ENCODE peak calls at places on chromosomes 11 and 22, in four cellular contexts. W is K562, S is IMR-90, M is GM12878. Z is an unnamed sample.

GRCh38 chr22:20748082-20748481 is 25.8 kb upstream of the SERPIND1 start:
- DNase-seq in S (no peak), M (no peak), W (no peak), Z (no peak)

GRCh38 chr11:97739892-97740782 is 1280.6 kb upstream of the CNTN5 start:
- DNase-seq in W (no peak), S (peak; percentile 59), M (no peak), Z (no peak)

GRCh38 chr22:29798318-29798717 is 31.1 kb downstream of the UQCR10 start:
- DNase-seq in W (no peak), M (peak; percentile 46), S (no peak), Z (no peak)

GRCh38 chr22:50520826-50521453 is 4.5 kb downstream of the SCO2 start:
- DNase-seq in W (no peak), S (no peak), M (no peak), Z (no peak)

GRCh38 chr11:120929664-120930154 is 94.2 kb upstream of the TBCEL start:
- DNase-seq in S (peak; percentile 26), W (peak; percentile 83), M (no peak), Z (peak; percentile 53)

GRCh38 chr11:86676533-86677154 is 4.2 kb upstream of the ME3 start:
- DNase-seq in S (no peak), M (no peak), W (peak; percentile 59), Z (peak; percentile 65)

GRCh38 chr22:50729391-50730012 is 8.5 kb upstream of the ACR start:
- DNase-seq in M (no peak), W (no peak), S (no peak), Z (no peak)

GRCh38 chr11:135027461-135027860 is 615.4 kb upstream of the B3GAT1 start:
- DNase-seq in S (peak; percentile 31), M (no peak), W (peak; percentile 16), Z (no peak)

GRCh38 chr11:131666617-131667016 is 296.2 kb downstream of the NTM start:
- DNase-seq in S (peak; percentile 70), W (no peak), M (no peak), Z (no peak)

GRCh38 chr11:125300791-125301218 is 136.3 kb downstream of the PKNOX2 start:
- DNase-seq in W (no peak), M (no peak), S (peak; percentile 79), Z (peak; percentile 32)

GRCh38 chr22:17198188-17199130 is 20.8 kb downstream of the ADA2 start:
- DNase-seq in M (no peak), W (peak; percentile 58), S (no peak), Z (no peak)

GRCh38 chr11:73525611-73526010 is 72.3 kb downstream of the FAM168A start:
- DNase-seq in W (no peak), M (no peak), S (no peak), Z (no peak)

GRCh38 chr11:4125141-4125540 is 30.5 kb downstream of the RRM1 start:
- DNase-seq in S (peak; percentile 10), W (no peak), M (no peak), Z (no peak)

GRCh38 chr22:46239261-46240048 is 10.6 kb downstream of the CDPF1 start:
- DNase-seq in M (no peak), S (no peak), W (peak; percentile 23), Z (no peak)

GRCh38 chr11:72594493-72595291 is 79.5 kb downstream of the PDE2A start:
- DNase-seq in S (no peak), M (no peak), W (no peak), Z (no peak)

GRCh38 chr11:108994887-108995286 is 330.0 kb downstream of the DDX10 start:
- DNase-seq in M (no peak), W (no peak), S (no peak), Z (no peak)

GRCh38 chr11:116534270-116534975 is 238.4 kb downstream of the BUD13 start:
- DNase-seq in M (no peak), W (no peak), S (no peak), Z (no peak)

GRCh38 chr22:29689872-29690213 is 30.0 kb upstream of the CABP7 start:
- DNase-seq in S (peak; percentile 55), W (no peak), M (no peak), Z (no peak)

GRCh38 chr11:117535870-117536411 is 208.3 kb downstream of the CEP164 start:
- DNase-seq in W (no peak), M (no peak), S (no peak), Z (no peak)

GRCh38 chr11:45984192-45984591 is 61.7 kb downstream of the LARGE2 start:
- DNase-seq in S (no peak), M (no peak), W (no peak), Z (no peak)

GRCh38 chr22:38706885-38707180 is 1.1 kb downstream of the GTPBP1 start:
- DNase-seq in S (no peak), M (no peak), W (no peak), Z (no peak)

GRCh38 chr11:111355956-111356659 is 23.0 kb downstream of the POU2AF1 start:
- DNase-seq in S (no peak), W (no peak), M (no peak), Z (no peak)

GRCh38 chr11:60625262-60625661 is 74.2 kb upstream of the MS4A8 start:
- DNase-seq in W (no peak), S (peak; percentile 23), M (no peak), Z (no peak)

GRCh38 chr11:71207563-71207962 is 44.8 kb downstream of the SHANK2 start:
- DNase-seq in W (no peak), S (no peak), M (no peak), Z (no peak)

GRCh38 chr11:111665779-111666178 is 63.5 kb downstream of the SIK2 start:
- DNase-seq in W (peak; percentile 12), S (peak; percentile 71), M (no peak), Z (no peak)

GRCh38 chr11:22785251-22785650 is 44.4 kb downstream of the SVIP start:
- DNase-seq in W (no peak), S (peak; percentile 57), M (no peak), Z (no peak)

GRCh38 chr11:100546714-100547113 is 140.4 kb upstream of the ARHGAP42 start:
- DNase-seq in W (no peak), M (no peak), S (peak; percentile 28), Z (peak; percentile 20)

GRCh38 chr11:98300777-98301176 is 720.0 kb upstream of the CNTN5 start:
- DNase-seq in S (no peak), W (no peak), M (no peak), Z (no peak)

GRCh38 chr22:42581762-42582716 is 28.3 kb downstream of the SERHL2 start:
- DNase-seq in W (peak; percentile 70), M (peak; percentile 12), S (peak; percentile 59), Z (peak; percentile 64)

GRCh38 chr11:67354314-67355022 is 1.1 kb upstream of the POLD4 start:
- DNase-seq in W (peak; percentile 89), S (peak; percentile 98), M (no peak), Z (peak; percentile 98)

GRCh38 chr11:19670030-19670761 is 42.4 kb upstream of the NAV2 start:
- DNase-seq in M (no peak), W (no peak), S (peak; percentile 28), Z (peak; percentile 46)

GRCh38 chr11:123122341-123122740 is 60.4 kb upstream of the HSPA8 start:
- DNase-seq in W (no peak), S (peak; percentile 78), M (no peak), Z (no peak)

GRCh38 chr22:29581799-29582198 is 886 bp upstream of the NIPSNAP1 start:
- DNase-seq in W (no peak), M (no peak), S (no peak), Z (no peak)

GRCh38 chr11:75264971-75265370 is 24.4 kb downstream of the TPBGL start:
- DNase-seq in W (no peak), M (no peak), S (no peak), Z (no peak)

GRCh38 chr11:57477507-57478189 is 17.3 kb downstream of the RTN4RL2 start:
- DNase-seq in S (no peak), M (no peak), W (no peak), Z (no peak)

GRCh38 chr11:1887451-1888346 is 4.0 kb downstream of the PRR33 start:
- DNase-seq in M (no peak), S (no peak), W (no peak), Z (no peak)

GRCh38 chr11:1888347-1888753 is 3.3 kb downstream of the PRR33 start:
- DNase-seq in W (no peak), M (no peak), S (no peak), Z (no peak)

GRCh38 chr11:1889527-1889930 is 2.2 kb downstream of the PRR33 start:
- DNase-seq in S (no peak), M (no peak), W (no peak), Z (no peak)

GRCh38 chr11:1889941-1890855 is 1.5 kb downstream of the PRR33 start:
- DNase-seq in S (no peak), M (no peak), W (no peak), Z (no peak)

DNA sequence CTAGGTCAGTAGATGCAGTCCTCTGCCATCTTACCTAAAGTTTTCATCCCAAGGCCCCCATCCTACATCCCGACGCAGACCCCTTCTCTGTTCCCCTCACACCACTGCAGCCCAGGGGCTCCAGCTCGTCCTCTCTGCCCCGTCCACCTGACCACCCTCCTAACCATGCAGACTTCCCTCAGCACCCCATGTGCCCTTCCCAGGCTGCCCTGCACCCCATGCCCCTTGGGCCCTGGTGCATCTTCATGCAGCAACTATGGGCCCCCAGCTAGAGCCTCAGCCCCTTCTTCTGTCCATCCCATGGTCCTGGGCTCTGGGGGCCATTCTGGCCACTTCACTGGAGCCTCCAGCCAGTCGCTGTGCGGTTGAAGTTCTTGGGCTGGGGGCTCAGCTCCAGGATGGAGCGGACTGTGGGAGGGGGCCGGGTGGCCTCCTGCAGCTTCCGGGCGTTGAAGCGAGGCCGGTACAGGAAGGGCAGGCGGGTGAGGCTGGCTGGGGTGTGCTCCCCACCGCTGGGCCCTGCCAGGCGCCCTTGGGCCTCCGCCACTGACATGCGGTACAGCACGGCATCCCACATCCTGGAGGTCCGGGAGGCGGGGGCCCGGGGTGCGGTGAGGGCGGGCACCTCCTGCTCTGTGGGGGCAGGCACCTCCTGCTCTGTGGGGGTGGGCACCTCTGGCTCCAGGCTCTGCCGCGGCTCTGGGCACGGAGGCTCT is 2.7 kb downstream of the PRR33 start:
- DNase-seq in W (no peak), M (no peak), S (no peak), Z (no peak)
- TF ChIP-seq USF2 in W (no peak), M (no peak), S (no peak), Z (no peak)

GRCh38 chr11:44760917-44761545 is 34.3 kb downstream of the TSPAN18 start:
- DNase-seq in M (no peak), W (peak; percentile 74), S (peak; percentile 96), Z (peak; percentile 70)
- TF ChIP-seq RCOR1 in M (no peak), W (peak; percentile 93), S (no peak), Z (no peak)

GRCh38 chr11:78231962-78232459 is 43.3 kb downstream of the USP35 start:
- DNase-seq in W (no peak), M (no peak), S (peak; percentile 83), Z (no peak)
- TF ChIP-seq ELK1 in W (no peak), M (no peak), S (no peak), Z (no peak)

DNA sequence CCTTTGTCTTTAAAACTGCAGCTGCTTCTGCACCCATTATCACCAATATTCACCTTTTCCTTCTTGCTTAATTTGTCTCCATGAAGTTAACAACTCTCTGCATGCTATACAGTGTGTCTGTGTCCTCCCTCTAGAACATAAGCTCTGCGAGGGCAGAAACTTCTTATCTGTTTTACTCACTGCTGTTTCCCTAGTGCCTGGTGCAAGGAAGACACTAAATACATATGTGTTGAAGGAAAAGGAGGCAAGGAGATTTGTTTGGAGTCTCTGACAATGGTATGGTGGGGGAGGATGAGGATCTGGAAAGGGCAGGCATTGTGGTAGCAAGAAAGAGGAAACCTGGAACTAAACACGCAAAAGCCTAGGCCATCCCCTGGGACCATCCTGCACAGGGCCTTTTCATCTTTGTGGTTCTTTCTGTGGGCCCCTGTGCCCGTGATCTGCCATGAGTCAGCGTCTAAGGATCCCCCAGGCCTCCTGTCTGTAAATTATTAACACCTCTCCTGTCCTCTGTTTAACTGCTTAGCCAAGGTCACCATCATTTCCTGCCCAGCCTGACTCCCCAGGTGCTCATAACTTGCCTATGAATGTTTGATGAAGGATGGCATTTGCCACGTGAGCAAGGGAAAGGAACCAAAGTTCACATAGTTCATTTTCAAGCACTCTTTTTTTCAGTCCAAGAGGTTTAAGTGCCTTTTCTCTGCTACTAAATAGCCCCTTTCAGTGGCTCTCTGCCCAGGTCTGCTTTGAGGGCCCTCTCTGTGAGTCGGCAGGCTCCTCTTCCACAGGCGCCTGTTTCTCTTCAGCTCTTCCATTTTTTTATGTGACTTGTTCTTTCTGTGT is 131.1 kb downstream of the RASSF10 start:
- DNase-seq in W (no peak), S (peak; percentile 26), M (peak; percentile 57), Z (peak; percentile 96)
- TF ChIP-seq USF2 in W (no peak), S (no peak), M (no peak), Z (peak; percentile 81)